ENCODE peak calls at places on chromosomes 4 and X, in five cellular contexts. P, I, F, C and S are unnamed samples.

GRCh38 chr4:575281-576141 is 584 bp downstream of the TMEM271 start:
- DNase-seq in P (peak), I (no peak), F (peak), C (no peak), S (peak)

GRCh38 chr4:185344743-185345538 is 50.8 kb downstream of the LRP2BP start:
- DNase-seq in P (no peak), I (no peak), F (no peak), C (no peak), S (peak)

GRCh38 chr4:69658133-69658532 is 5.1 kb upstream of the UGT2A1 start:
- DNase-seq in P (no peak), I (no peak), F (no peak), C (no peak), S (no peak)

GRCh38 chrX:123884809-123885408 is 25.1 kb downstream of the XIAP start:
- DNase-seq in P (peak), I (no peak), F (no peak), C (peak), S (peak)

GRCh38 chr4:165207016-165207430 is 338 bp upstream of the KLHL2 start:
- DNase-seq in P (peak), I (no peak), F (no peak), C (peak), S (no peak)

GRCh38 chr4:84691800-84692199 is 108.9 kb downstream of the CDS1 start:
- DNase-seq in P (no peak), I (no peak), F (no peak), C (no peak), S (no peak)

GRCh38 chrX:10513974-10514373 is 106.4 kb downstream of the MID1 start:
- DNase-seq in P (no peak), I (no peak), F (no peak), C (no peak), S (peak)

GRCh38 chr4:56448301-56448700 is 12.2 kb downstream of the PAICS start:
- DNase-seq in P (no peak), I (no peak), F (no peak), C (no peak), S (no peak)

GRCh38 chr4:60396680-60397079 is 803.4 kb upstream of the ADGRL3 start:
- DNase-seq in P (peak), I (no peak), F (no peak), C (no peak), S (no peak)

GRCh38 chrX:68828740-68829593 is at the start of gene EFNB1:
- DNase-seq in P (peak), I (peak), F (peak), C (peak), S (peak)

GRCh38 chrX:40313269-40313668 is 215.5 kb upstream of the BCOR start:
- DNase-seq in P (no peak), I (no peak), F (no peak), C (no peak), S (no peak)

GRCh38 chr4:108861339-108861738 is 98.5 kb upstream of the ETNPPL start:
- DNase-seq in P (peak), I (no peak), F (no peak), C (no peak), S (no peak)

GRCh38 chr4:10582059-10582686 is 102.4 kb downstream of the CLNK start:
- DNase-seq in P (peak), I (peak), F (peak), C (peak), S (peak)